ENCODE peak calls at places on chromosomes 13 and 19, in ten cellular contexts. R is fibroblast of lung; Y is anterior cingulate cortex; W is nucleus accumbens; J is activated CD8-positive, alpha-beta T cell treated with anti-CD3 and anti-CD28 coated beads for 36 hours; D is activated naive CD8-positive, alpha-beta T cell treated with anti-CD3 and anti-CD28 coated beads, Interleukin-2, amount 50 U/mL, for 24 hours; Q is SK-MEL-5; K is RCC 7860; E is left cardiac atrium; Z is NCI-H1105. T is an unnamed sample.

GRCh38 chr13:106348032-106348431 is 187.4 kb downstream of the EFNB2 start:
- DNase-seq in R (peak), Y (no peak), W (no peak), J (no peak), D (no peak), Q (no peak), K (peak), E (no peak), Z (no peak), T (peak)

GRCh38 chr13:50340146-50340545 is 324.9 kb downstream of the KCNRG start:
- DNase-seq in R (no peak), Y (no peak), W (no peak), J (no peak), D (no peak), Q (no peak), K (no peak), E (no peak), Z (no peak), T (no peak)

GRCh38 chr13:21435710-21436151 is 23.4 kb downstream of the ZDHHC20 start:
- DNase-seq in R (peak), Y (no peak), W (no peak), J (peak), D (peak), Q (peak), K (peak), E (peak), Z (no peak), T (peak)

GRCh38 chr13:37295046-37295445 is 189.6 kb upstream of the CSNK1A1L start:
- DNase-seq in R (peak), Y (no peak), W (no peak), J (no peak), D (no peak), Q (no peak), K (no peak), E (peak), Z (no peak), T (no peak)

GRCh38 chr13:87244256-87244870 is 426.8 kb upstream of the SLITRK5 start:
- DNase-seq in R (no peak), Y (no peak), W (no peak), J (no peak), D (no peak), Q (no peak), K (no peak), E (no peak), Z (no peak), T (no peak)

GRCh38 chr13:94993608-94994007 is 281.3 kb upstream of the SOX21 start:
- DNase-seq in R (peak), Y (no peak), W (no peak), J (no peak), D (no peak), Q (no peak), K (no peak), E (no peak), Z (no peak), T (no peak)

GRCh38 chr19:17302391-17303166 is 646 bp downstream of the ABHD8 start:
- DNase-seq in R (no peak), Y (no peak), W (no peak), J (no peak), D (peak), Q (no peak), K (no peak), E (no peak), Z (no peak), T (no peak)

GRCh38 chr19:45147835-45148676 is 12.7 kb downstream of the NKPD1 start:
- DNase-seq in R (no peak), Y (no peak), W (no peak), J (no peak), D (no peak), Q (no peak), K (no peak), E (no peak), Z (no peak), T (no peak)

GRCh38 chr19:54489341-54489740 is 13.3 kb upstream of the LAIR2 start:
- DNase-seq in R (no peak), Y (no peak), W (no peak), J (no peak), D (no peak), Q (no peak), K (no peak), E (no peak), Z (no peak), T (no peak)

GRCh38 chr19:48549380-48549779 is 2.6 kb upstream of the SULT2B1 start:
- DNase-seq in R (no peak), Y (no peak), W (no peak), J (no peak), D (no peak), Q (peak), K (no peak), E (no peak), Z (no peak), T (no peak)

GRCh38 chr13:44667950-44668349 is 91.8 kb upstream of the TSC22D1 start:
- DNase-seq in R (peak), Y (no peak), W (no peak), J (no peak), D (no peak), Q (peak), K (peak), E (no peak), Z (no peak), T (no peak)

GRCh38 chr13:113848431-113849260 is 15.2 kb downstream of the GAS6 start:
- DNase-seq in R (no peak), Y (no peak), W (no peak), J (no peak), D (no peak), Q (no peak), K (no peak), E (no peak), Z (no peak), T (no peak)

GRCh38 chr13:34294483-34295129 is 476.7 kb downstream of the RFC3 start:
- DNase-seq in R (peak), Y (no peak), W (no peak), J (no peak), D (no peak), Q (peak), K (no peak), E (no peak), Z (no peak), T (no peak)

GRCh38 chr13:36959438-36960116 is 39.5 kb upstream of the SMAD9 start:
- DNase-seq in R (no peak), Y (no peak), W (no peak), J (no peak), D (no peak), Q (no peak), K (no peak), E (no peak), Z (no peak), T (no peak)

GRCh38 chr19:40006273-40006691 is 9.4 kb downstream of the ZNF546 start:
- DNase-seq in R (peak), Y (no peak), W (no peak), J (no peak), D (no peak), Q (no peak), K (peak), E (no peak), Z (no peak), T (peak)